ENCODE peak calls at places on chromosomes 5 and 9, in nine cellular contexts. R is fibroblast of lung, N is PC-3, S is heart right ventricle, E is HFF-Myc, V is spleen, F is thyroid gland, W is right atrium auricular region, M is bronchial epithelial cell. C is an unnamed sample.

GRCh38 chr9:136616307-136616635 is 46.4 kb upstream of the EGFL7 start:
- DNase-seq in S (no peak), F (no peak), M (no peak), W (no peak), V (no peak), R (no peak), N (no peak), E (no peak), C (no peak)

GRCh38 chr9:94079236-94079635 is 5.0 kb upstream of the PTPDC1 start:
- DNase-seq in V (no peak), S (no peak), W (no peak), N (no peak), E (no peak), M (no peak), R (no peak), F (no peak), C (no peak)

GRCh38 chr9:77667151-77667550 is 19.0 kb upstream of the GNA14 start:
- DNase-seq in W (no peak), E (no peak), V (no peak), F (no peak), N (no peak), M (no peak), S (no peak), R (no peak), C (no peak)

GRCh38 chr9:134242706-134243105 is 78.3 kb upstream of the RNU6ATAC start:
- DNase-seq in S (no peak), M (no peak), F (no peak), N (no peak), R (no peak), E (no peak), V (no peak), W (no peak), C (no peak)

GRCh38 chr5:53170748-53171349 is 61.3 kb upstream of the MOCS2 start:
- DNase-seq in N (peak; percentile 69), E (peak; percentile 21), W (no peak), R (peak; percentile 63), V (no peak), S (no peak), M (peak; percentile 61), F (no peak), C (peak; percentile 8)

GRCh38 chr9:33290994-33291397 is 680 bp downstream of the NFX1 start:
- DNase-seq in V (no peak), M (peak; percentile 97), R (no peak), W (no peak), F (no peak), S (no peak), N (no peak), E (peak; percentile 52), C (peak; percentile 43)

GRCh38 chr5:93582677-93583524 is at the start of gene NR2F1:
- DNase-seq in W (peak; percentile 85), S (peak; percentile 36), V (no peak), F (no peak), N (peak; percentile 98), M (peak; percentile 29), R (peak; percentile 100), E (peak; percentile 84), C (peak; percentile 97)

GRCh38 chr9:93905473-93906133 is 49.6 kb downstream of the BARX1 start:
- DNase-seq in V (peak; percentile 54), E (no peak), R (no peak), S (no peak), W (no peak), F (no peak), N (no peak), M (no peak), C (no peak)

GRCh38 chr5:180201051-180201987 is 7.7 kb downstream of the RASGEF1C start:
- DNase-seq in W (no peak), R (peak; percentile 20), V (peak; percentile 54), M (no peak), E (no peak), N (peak; percentile 48), S (no peak), F (no peak), C (no peak)

GRCh38 chr5:154333016-154333415 is 112.8 kb upstream of the SAP30L start:
- DNase-seq in N (no peak), V (no peak), W (no peak), M (no peak), S (no peak), E (no peak), F (no peak), R (no peak), C (no peak)
- TF ChIP-seq CTCF in N (no peak), V (no peak), W (no peak), M (no peak), S (no peak), E (peak; percentile 5), F (no peak), R (no peak), C (no peak)

GRCh38 chr5:116947691-116948528 is 373.3 kb upstream of the SEMA6A start:
- DNase-seq in V (peak; percentile 82), M (peak; percentile 79), E (no peak), F (peak; percentile 67), W (no peak), N (peak; percentile 61), R (peak; percentile 23), S (peak; percentile 51), C (peak; percentile 8)
- H3K4me3 ChIP-seq in V (no peak overlapping the region), M (no peak overlapping the region), E (no peak overlapping the region), F (no peak overlapping the region), W (no peak overlapping the region), N (no peak overlapping the region), R (no peak overlapping the region), S (no peak overlapping the region), C (no peak overlapping the region)

DNA sequence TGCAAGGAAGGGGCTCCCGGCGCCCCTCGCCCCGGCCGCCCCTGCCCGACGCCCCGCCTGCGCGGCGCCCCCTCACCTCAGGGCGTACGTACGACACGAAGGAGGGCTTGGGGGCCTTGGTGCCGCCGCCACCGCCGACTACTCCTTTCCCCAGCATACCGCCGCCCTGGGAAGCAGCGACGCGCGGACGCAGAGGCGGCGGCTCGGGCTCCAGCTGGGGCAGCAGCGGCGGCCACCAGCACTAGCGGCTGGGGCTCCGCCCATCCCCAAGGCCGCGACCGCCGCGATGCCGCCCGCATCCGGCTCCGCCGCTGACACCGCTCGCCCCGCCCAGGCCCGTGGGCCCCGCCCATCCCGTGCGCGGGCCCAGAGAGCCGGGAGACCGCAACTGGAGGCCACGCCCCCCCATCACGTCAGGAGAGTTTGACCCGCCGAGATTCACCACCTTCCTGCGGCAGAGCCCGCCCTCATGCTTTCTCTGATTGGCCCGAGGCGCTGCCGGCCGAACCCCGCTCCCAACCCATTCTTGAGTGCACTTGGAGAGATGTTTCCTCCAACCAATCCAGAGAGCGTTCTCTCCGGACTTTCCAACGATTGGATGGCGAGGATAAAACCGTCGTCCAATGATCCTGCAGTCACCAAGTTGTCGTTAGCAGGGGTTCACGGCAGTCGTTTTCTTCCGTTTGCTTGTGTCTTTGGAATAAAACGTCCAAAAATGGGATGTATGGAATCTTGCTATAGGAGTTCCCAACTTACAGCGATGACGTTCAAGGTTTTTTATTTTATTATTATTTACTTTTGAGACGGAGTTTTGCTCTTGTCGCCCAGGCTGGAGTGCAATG is at the start of gene MTMR12:
- DNase-seq in W (peak; percentile 100), E (peak; percentile 99), S (peak; percentile 100), V (peak; percentile 100), R (peak; percentile 99), F (peak; percentile 100), N (peak; percentile 99), M (peak; percentile 99), C (peak; percentile 98)
- TF ChIP-seq CTCF in W (peak; percentile 29), E (no peak), S (no peak), V (no peak), R (no peak), F (no peak), N (no peak), M (no peak), C (no peak)

DNA sequence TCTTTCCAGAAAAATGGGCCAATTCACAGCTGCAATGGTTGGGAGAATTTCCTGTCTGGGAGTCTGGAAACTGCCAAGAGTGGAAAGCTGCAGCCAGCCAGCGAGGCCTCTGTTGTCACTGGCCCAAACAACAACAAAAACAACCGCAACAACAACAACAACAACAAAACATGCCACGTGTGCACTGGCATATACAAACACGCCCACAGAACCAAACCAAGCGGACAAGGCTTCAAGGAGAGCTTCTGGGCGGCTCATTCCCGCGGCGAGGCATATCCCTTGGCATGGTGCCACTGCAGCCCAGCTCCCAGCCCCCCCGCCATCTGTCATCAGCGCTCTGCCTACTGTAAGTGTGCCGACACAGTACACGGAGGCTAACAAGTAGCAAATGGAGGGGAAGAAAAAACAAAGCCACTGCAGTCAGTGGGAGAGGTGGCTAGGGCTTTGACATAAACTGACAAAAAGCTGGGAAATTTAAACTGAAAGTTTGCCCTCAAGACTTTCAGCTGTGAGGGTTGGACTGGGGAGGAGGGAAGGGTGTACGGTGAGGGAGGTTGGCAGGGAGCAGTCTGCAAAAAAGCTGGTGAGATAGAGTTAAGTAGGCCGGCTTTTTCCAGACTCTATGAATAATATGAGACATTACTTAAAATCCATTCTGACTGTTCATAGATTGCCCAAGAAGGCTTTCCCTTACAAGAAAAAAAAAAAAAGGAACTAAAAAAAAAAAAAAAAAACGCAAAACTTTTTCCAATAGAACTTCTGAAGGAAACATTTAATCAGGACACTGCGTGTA is 165.0 kb upstream of the ZNF462 start:
- DNase-seq in M (peak; percentile 77), R (peak; percentile 80), S (peak; percentile 84), W (peak; percentile 85), N (no peak), E (no peak), V (peak; percentile 72), F (peak; percentile 88), C (no peak)
- H3K4me3 ChIP-seq in M (no peak overlapping the region), R (peak overlapping the region; percentile 51), S (peak overlapping the region; percentile 45), W (peak overlapping the region; percentile 19), N (no peak overlapping the region), E (peak overlapping the region; percentile 21), V (no peak overlapping the region), F (no peak overlapping the region), C (peak overlapping the region; percentile 30)

DNA sequence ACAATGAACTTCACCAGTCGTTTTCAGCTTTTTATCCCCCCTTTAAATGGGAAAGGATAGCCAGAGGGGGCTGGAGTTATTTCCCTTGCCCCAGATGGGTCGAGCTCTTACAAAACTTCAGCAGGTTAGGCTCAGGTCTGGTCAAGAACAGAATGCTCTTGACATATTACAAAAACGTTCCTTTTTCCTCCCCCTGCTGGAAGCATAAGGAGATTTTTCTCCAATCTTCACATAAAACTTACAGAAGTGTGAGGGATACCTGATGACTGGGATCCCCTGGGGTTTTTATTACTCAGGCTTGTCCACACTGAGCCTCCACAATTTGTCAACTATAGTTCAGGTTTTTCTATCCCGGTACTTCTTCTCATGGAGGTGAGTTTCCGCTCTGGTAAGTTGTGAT is 60.8 kb downstream of the CSF2 start:
- DNase-seq in M (peak; percentile 48), F (no peak), N (peak; percentile 59), V (no peak), E (no peak), R (peak; percentile 20), S (no peak), W (no peak), C (no peak)
- TF ChIP-seq CTCF in M (peak; percentile 12), F (no peak), N (peak; percentile 60), V (no peak), E (peak; percentile 31), R (peak; percentile 20), S (peak; percentile 36), W (no peak), C (peak; percentile 36)

GRCh38 chr5:27906481-27906880 is 868.1 kb upstream of the CDH9 start:
- DNase-seq in S (no peak), R (no peak), M (peak; percentile 80), V (no peak), N (no peak), W (no peak), E (no peak), F (no peak), C (no peak)

GRCh38 chr5:27900761-27901160 is 862.4 kb upstream of the CDH9 start:
- DNase-seq in N (no peak), F (no peak), V (no peak), R (no peak), S (no peak), M (peak; percentile 70), W (no peak), E (no peak), C (no peak)
- H3K4me3 ChIP-seq in N (no peak overlapping the region), F (no peak overlapping the region), V (no peak overlapping the region), R (no peak overlapping the region), S (no peak overlapping the region), M (no peak overlapping the region), W (no peak overlapping the region), E (no peak overlapping the region), C (no peak overlapping the region)

GRCh38 chr5:74943905-74944304 is 77.7 kb upstream of the FAM169A start:
- DNase-seq in W (no peak), V (no peak), M (no peak), S (no peak), R (no peak), N (no peak), E (no peak), F (no peak), C (no peak)
- TF ChIP-seq CTCF in W (no peak), V (no peak), M (no peak), S (no peak), R (no peak), N (no peak), E (no peak), F (no peak), C (peak; percentile 33)